ENCODE peak calls at places on chromosome 9, in four cellular contexts. N is psoas muscle, B is foreskin fibroblast, F is fibroblast of the conjunctiva. Y is an unnamed sample.

GRCh38 chr9:113317777-113318176 is 14.6 kb upstream of the RNF183 start:
- DNase-seq in B (peak), N (no peak), F (no peak), Y (no peak)

GRCh38 chr9:69122086-69122390 is 52.0 kb upstream of the TJP2 start:
- DNase-seq in B (peak), F (peak), N (peak), Y (peak)

GRCh38 chr9:36214571-36214970 is 23.9 kb downstream of the CLTA start:
- DNase-seq in F (no peak), N (no peak), B (peak), Y (no peak)

GRCh38 chr9:72592501-72593403 is 71.3 kb downstream of the TMC1 start:
- DNase-seq in F (peak), N (no peak), B (peak), Y (no peak)

GRCh38 chr9:99513441-99514112 is 291.5 kb downstream of the SEC61B start:
- DNase-seq in N (no peak), B (no peak), F (no peak), Y (no peak)

GRCh38 chr9:14030350-14030823 is 283.6 kb downstream of the NFIB start:
- DNase-seq in F (peak), N (no peak), B (peak), Y (no peak)

GRCh38 chr9:35294066-35294465 is 132.3 kb downstream of the UNC13B start:
- DNase-seq in N (no peak), B (no peak), F (no peak), Y (no peak)

GRCh38 chr9:127626752-127627493 is 14.8 kb downstream of the STXBP1 start:
- DNase-seq in N (no peak), F (no peak), B (no peak), Y (no peak)

GRCh38 chr9:137650259-137650658 is 31.5 kb downstream of the EHMT1 start:
- DNase-seq in B (no peak), F (no peak), N (no peak), Y (no peak)

GRCh38 chr9:530681-531080 is 310.8 kb upstream of the DMRT1 start:
- DNase-seq in F (no peak), B (peak), N (no peak), Y (no peak)

GRCh38 chr9:131240047-131240921 is 36.0 kb downstream of the FAM78A start:
- DNase-seq in F (no peak), N (no peak), B (no peak), Y (no peak)

GRCh38 chr9:76459691-76460635 is 981 bp downstream of the GCNT1 start:
- DNase-seq in F (no peak), N (peak), B (peak), Y (peak)

GRCh38 chr9:90046317-90046861 is 441.6 kb downstream of the GADD45G start:
- DNase-seq in F (no peak), B (no peak), N (no peak), Y (no peak)

GRCh38 chr9:122463828-122464632 is 13.7 kb downstream of the OR1J1 start:
- DNase-seq in F (no peak), B (no peak), N (no peak), Y (no peak)

GRCh38 chr9:124453586-124454191 is 3.4 kb downstream of the ADGRD2 start:
- DNase-seq in B (no peak), F (no peak), N (no peak), Y (no peak)

GRCh38 chr9:37919166-37919955 is 15.4 kb upstream of the SLC25A51 start:
- DNase-seq in N (no peak), B (no peak), F (no peak), Y (no peak)

GRCh38 chr9:132798817-132799790 is 79.0 kb downstream of the AK8 start:
- DNase-seq in N (no peak), F (no peak), B (peak), Y (no peak)

GRCh38 chr9:138085568-138085967 is 208.0 kb downstream of the CACNA1B start:
- DNase-seq in N (no peak), F (no peak), B (no peak), Y (no peak)

GRCh38 chr9:131960805-131961495 is 118.7 kb downstream of the MED27 start:
- DNase-seq in N (no peak), F (no peak), B (no peak), Y (no peak)

GRCh38 chr9:34380034-34380510 is 3.4 kb upstream of the MYORG start:
- DNase-seq in F (no peak), N (no peak), B (peak), Y (peak)

GRCh38 chr9:114911167-114911821 is 19.1 kb downstream of the TNFSF8 start:
- DNase-seq in F (no peak), N (no peak), B (peak), Y (no peak)

GRCh38 chr9:122816163-122816867 is 12.1 kb downstream of the PDCL start:
- DNase-seq in B (no peak), N (peak), F (no peak), Y (peak)

GRCh38 chr9:129084087-129084486 is 3.2 kb downstream of the DOLPP1 start:
- DNase-seq in B (no peak), N (no peak), F (no peak), Y (no peak)

GRCh38 chr9:38284768-38285080 is 107.8 kb upstream of the ALDH1B1 start:
- DNase-seq in B (no peak), F (no peak), N (no peak), Y (no peak)

GRCh38 chr9:116189683-116190082 is 36.1 kb downstream of the PAPPA start:
- DNase-seq in F (no peak), B (no peak), N (no peak), Y (no peak)

GRCh38 chr9:131398204-131398603 is 4.3 kb downstream of the PRRC2B start:
- DNase-seq in B (no peak), N (no peak), F (no peak), Y (no peak)

GRCh38 chr9:120852240-120853018 is 9.7 kb upstream of the PSMD5 start:
- DNase-seq in B (no peak), F (no peak), N (no peak), Y (no peak)

GRCh38 chr9:37587521-37587920 is 4.9 kb downstream of the TOMM5 start:
- DNase-seq in B (no peak), N (no peak), F (no peak), Y (no peak)

GRCh38 chr9:114061830-114062474 is 16.1 kb downstream of the AMBP start:
- DNase-seq in N (no peak), F (no peak), B (no peak), Y (no peak)

GRCh38 chr9:69078581-69078980 is 43.0 kb downstream of the FXN start:
- DNase-seq in N (no peak), F (peak), B (peak), Y (no peak)

GRCh38 chr9:14277202-14277601 is 36.7 kb downstream of the NFIB start:
- DNase-seq in B (peak), F (peak), N (peak), Y (no peak)

Y was measured in Right ventricle myocardium inferior.